ENCODE peak calls at places on chromosomes 11 and 22, in ten cellular contexts. M is K562, Y is H54, P is A549, F is adrenal gland, N is suprapubic skin, U is breast epithelium, H is right lobe of liver, T is HCT116, Z is prostate gland. J is an unnamed sample.

GRCh38 chr22:32546935-32547334 is 72.3 kb downstream of the FBXO7 start:
- DNase-seq in M (no peak), Y (no peak), P (no peak), F (no peak), N (no peak), U (no peak), H (no peak), T (no peak), Z (no peak), J (no peak)

GRCh38 chr22:33451851-33452469 is 393.8 kb upstream of the SYN3 start:
- DNase-seq in M (no peak), Y (no peak), P (no peak), F (no peak), N (no peak), U (no peak), H (no peak), T (no peak), Z (no peak), J (no peak)

GRCh38 chr11:69867076-69868002 is 48.1 kb upstream of the FGF3 start:
- DNase-seq in M (no peak), Y (peak; percentile 91), P (no peak), F (no peak), N (no peak), U (no peak), H (peak; percentile 96), T (no peak), Z (no peak), J (no peak)

GRCh38 chr11:102313225-102313940 is 3.9 kb upstream of the BIRC3 start:
- DNase-seq in M (no peak), Y (no peak), P (peak; percentile 8), F (no peak), N (no peak), U (no peak), H (no peak), T (no peak), Z (no peak), J (no peak)

GRCh38 chr11:119375629-119376196 is 5.8 kb downstream of the USP2 start:
- DNase-seq in M (peak; percentile 56), Y (no peak), P (no peak), F (peak; percentile 86), N (peak; percentile 69), U (peak; percentile 55), H (peak; percentile 74), T (no peak), Z (no peak), J (no peak)

GRCh38 chr22:42261266-42261665 is 9.2 kb downstream of the TCF20 start:
- DNase-seq in M (no peak), Y (no peak), P (no peak), F (no peak), N (no peak), U (no peak), H (no peak), T (no peak), Z (no peak), J (peak; percentile 26)

GRCh38 chr22:33354928-33355327 is 296.7 kb upstream of the SYN3 start:
- DNase-seq in M (no peak), Y (no peak), P (no peak), F (no peak), N (no peak), U (no peak), H (no peak), T (no peak), Z (no peak), J (no peak)

GRCh38 chr11:119727523-119728081 is 1.4 kb downstream of the NECTIN1 start:
- DNase-seq in M (peak; percentile 39), Y (peak; percentile 15), P (no peak), F (no peak), N (no peak), U (no peak), H (peak; percentile 60), T (no peak), Z (peak; percentile 37), J (peak; percentile 15)

GRCh38 chr22:46531776-46532175 is 5.6 kb downstream of the CELSR1 start:
- DNase-seq in M (no peak), Y (no peak), P (no peak), F (no peak), N (no peak), U (no peak), H (no peak), T (no peak), Z (no peak), J (no peak)

GRCh38 chr11:77508031-77508430 is 34.1 kb upstream of the PAK1 start:
- DNase-seq in M (no peak), Y (no peak), P (no peak), F (no peak), N (no peak), U (no peak), H (no peak), T (no peak), Z (no peak), J (no peak)

GRCh38 chr11:77510095-77510494 is 36.2 kb upstream of the PAK1 start:
- DNase-seq in M (no peak), Y (no peak), P (no peak), F (no peak), N (no peak), U (no peak), H (no peak), T (no peak), Z (peak; percentile 8), J (no peak)

GRCh38 chr11:77505956-77506355 is 32.1 kb upstream of the PAK1 start:
- DNase-seq in M (no peak), Y (no peak), P (no peak), F (no peak), N (no peak), U (no peak), H (no peak), T (no peak), Z (peak; percentile 53), J (no peak)

GRCh38 chr11:77503006-77503405 is 29.1 kb upstream of the PAK1 start:
- DNase-seq in M (no peak), Y (no peak), P (no peak), F (no peak), N (no peak), U (no peak), H (no peak), T (no peak), Z (no peak), J (peak; percentile 62)

DNA sequence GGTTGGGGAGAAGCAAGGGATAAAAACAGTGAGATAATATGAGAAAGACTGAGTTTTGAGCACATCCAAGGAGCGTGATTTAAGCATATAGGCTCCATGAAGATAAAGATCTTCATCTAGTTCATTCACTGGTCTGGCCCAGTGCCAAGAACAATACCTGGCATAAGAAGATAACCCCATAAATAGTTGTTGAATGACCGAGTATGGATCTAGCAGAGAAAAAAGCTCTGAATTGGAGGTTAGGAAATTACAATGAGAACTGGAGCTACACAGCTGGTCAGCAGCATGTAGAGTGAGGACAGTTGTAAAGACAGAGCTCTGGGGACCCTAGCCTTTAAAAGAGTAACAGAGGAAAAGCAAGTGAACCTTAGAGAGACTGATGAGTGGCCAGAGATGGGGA is 33.0 kb upstream of the PAK1 start:
- DNase-seq in M (no peak), Y (no peak), P (no peak), F (no peak), N (no peak), U (no peak), H (no peak), T (peak; percentile 3), Z (peak; percentile 71), J (peak; percentile 9)
- TF ChIP-seq POLR2A in M (no peak), Y (no peak), P (no peak), F (no peak), N (no peak), U (no peak), H (no peak), T (no peak), Z (no peak), J (no peak)

DNA sequence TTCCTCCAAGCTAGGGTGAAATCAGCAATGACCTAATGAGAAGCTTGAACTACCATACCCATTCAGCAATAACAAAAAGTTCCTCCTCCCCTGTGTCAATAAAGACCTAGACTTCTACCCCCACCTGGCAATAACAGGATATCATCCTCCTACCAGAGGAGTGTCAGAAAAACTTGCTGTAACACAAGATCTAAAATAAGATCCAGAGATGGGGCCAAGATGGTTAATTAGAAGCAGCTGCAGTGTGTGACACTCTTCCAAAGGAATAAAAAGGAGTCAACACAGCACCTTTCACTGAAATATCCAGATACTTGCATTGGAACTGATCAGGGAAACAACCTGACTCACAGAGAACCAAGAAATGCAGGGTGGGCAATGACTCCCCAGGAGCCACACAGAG is 84.4 kb upstream of the ARHGAP42 start:
- DNase-seq in M (no peak), Y (no peak), P (no peak), F (no peak), N (no peak), U (no peak), H (no peak), T (no peak), Z (no peak), J (no peak)
- TF ChIP-seq POLR2A in M (no peak), Y (no peak), P (no peak), F (no peak), N (no peak), U (no peak), H (no peak), T (no peak), Z (no peak), J (no peak)

GRCh38 chr11:65502852-65503603 is 4.2 kb downstream of the MALAT1 start:
- DNase-seq in M (peak; percentile 31), Y (no peak), P (peak; percentile 69), F (no peak), N (no peak), U (peak; percentile 42), H (no peak), T (no peak), Z (no peak), J (peak; percentile 87)
- TF ChIP-seq POLR2A in M (peak; percentile 94), Y (no peak), P (no peak), F (peak; percentile 89), N (peak; percentile 11), U (peak; percentile 30), H (no peak), T (peak; percentile 28), Z (peak; percentile 43), J (peak; percentile 85)

GRCh38 chr11:10454902-10455631 is at the start of gene AMPD3:
- DNase-seq in M (peak; percentile 65), Y (peak; percentile 100), P (peak; percentile 82), F (peak; percentile 76), N (no peak), U (no peak), H (no peak), T (peak; percentile 85), Z (peak; percentile 42), J (peak; percentile 47)
- TF ChIP-seq POLR2A in M (peak; percentile 83), Y (peak; percentile 38), P (peak; percentile 53), F (peak; percentile 51), N (no peak), U (no peak), H (no peak), T (no peak), Z (peak; percentile 24), J (no peak)

GRCh38 chr11:131658952-131659351 is 288.5 kb downstream of the NTM start:
- DNase-seq in M (no peak), Y (no peak), P (no peak), F (no peak), N (no peak), U (no peak), H (no peak), T (no peak), Z (no peak), J (no peak)
- TF ChIP-seq POLR2A in M (no peak), Y (no peak), P (no peak), F (no peak), N (no peak), U (no peak), H (no peak), T (no peak), Z (no peak), J (no peak)

DNA sequence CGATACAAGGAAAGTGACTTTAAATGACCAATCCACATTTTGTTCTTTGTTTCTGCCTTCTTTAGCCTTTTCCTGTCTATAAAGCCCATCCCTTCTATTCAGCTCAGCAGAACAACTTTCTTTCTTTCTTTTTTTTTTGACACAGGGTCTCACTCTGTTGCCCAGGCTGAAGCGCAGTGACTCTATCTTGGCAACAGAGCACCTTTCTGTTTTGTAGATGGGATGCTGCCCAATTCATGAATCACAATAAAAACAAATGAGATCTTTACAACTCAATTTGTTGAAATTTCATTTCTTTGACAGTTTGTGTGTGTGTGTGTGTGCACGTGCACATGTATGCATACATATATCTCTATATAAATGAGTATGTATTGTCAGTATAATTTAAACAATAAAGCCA is 25.5 kb downstream of the TSPAN18 start:
- DNase-seq in M (no peak), Y (no peak), P (no peak), F (no peak), N (no peak), U (no peak), H (no peak), T (no peak), Z (no peak), J (no peak)
- TF ChIP-seq POLR2A in M (no peak), Y (no peak), P (no peak), F (no peak), N (no peak), U (no peak), H (no peak), T (no peak), Z (no peak), J (no peak)